ENCODE peak calls at places on chromosomes 16 and 17, in eight cellular contexts. Q, W, U, P, X, F, M and J are unnamed samples.

GRCh38 chr16:920722-921121 is 50.1 kb downstream of the LMF1 start:
- DNase-seq in Q (no peak), W (no peak), U (no peak), P (no peak), X (no peak), F (no peak), M (no peak), J (peak)

GRCh38 chr17:6712058-6712853 is 913 bp downstream of the SLC13A5 start:
- DNase-seq in Q (no peak), W (no peak), U (no peak), P (no peak), X (no peak), F (no peak), M (no peak), J (peak)

GRCh38 chr17:801660-802059 is 19.5 kb downstream of the MRM3 start:
- DNase-seq in Q (no peak), W (no peak), U (no peak), P (no peak), X (no peak), F (no peak), M (no peak), J (no peak)

GRCh38 chr17:79388556-79389295 is 222.1 kb downstream of the RBFOX3 start:
- DNase-seq in Q (peak), W (no peak), U (no peak), P (peak), X (peak), F (no peak), M (peak), J (peak)

GRCh38 chr17:40822132-40822812 is at the start of gene KRT10:
- DNase-seq in Q (no peak), W (no peak), U (no peak), P (no peak), X (no peak), F (no peak), M (no peak), J (no peak)

GRCh38 chr17:81483085-81483861 is 29.3 kb downstream of the ACTG1 start:
- DNase-seq in Q (peak), W (no peak), U (peak), P (no peak), X (no peak), F (no peak), M (peak), J (no peak)

GRCh38 chr17:51611585-51611984 is 351.2 kb downstream of the UTP18 start:
- DNase-seq in Q (no peak), W (no peak), U (no peak), P (no peak), X (no peak), F (no peak), M (no peak), J (no peak)

GRCh38 chr16:86634290-86634689 is 55.9 kb downstream of the FOXL1 start:
- DNase-seq in Q (no peak), W (no peak), U (no peak), P (no peak), X (peak), F (no peak), M (no peak), J (no peak)

GRCh38 chr17:47404006-47404405 is 80.3 kb downstream of the EFCAB13 start:
- DNase-seq in Q (no peak), W (no peak), U (no peak), P (no peak), X (no peak), F (no peak), M (no peak), J (no peak)

GRCh38 chr16:85089485-85089884 is 22.8 kb downstream of the CIBAR2 start:
- DNase-seq in Q (no peak), W (no peak), U (no peak), P (no peak), X (no peak), F (no peak), M (no peak), J (no peak)

GRCh38 chr16:2280461-2280860 is 12.5 kb upstream of the RNPS1 start:
- DNase-seq in Q (no peak), W (no peak), U (no peak), P (no peak), X (no peak), F (no peak), M (no peak), J (no peak)

GRCh38 chr16:84689126-84689525 is 10.7 kb upstream of the USP10 start:
- DNase-seq in Q (no peak), W (no peak), U (no peak), P (no peak), X (no peak), F (no peak), M (no peak), J (no peak)

GRCh38 chr17:74340470-74341023 is 14.5 kb downstream of the KIF19 start:
- DNase-seq in Q (no peak), W (no peak), U (no peak), P (no peak), X (no peak), F (no peak), M (no peak), J (no peak)

GRCh38 chr16:49520684-49521083 is 147.1 kb downstream of the C16orf78 start:
- DNase-seq in Q (no peak), W (no peak), U (no peak), P (no peak), X (no peak), F (no peak), M (no peak), J (no peak)

GRCh38 chr16:83931556-83931955 is 21.5 kb upstream of the OSGIN1 start:
- DNase-seq in Q (no peak), W (no peak), U (no peak), P (no peak), X (no peak), F (no peak), M (no peak), J (no peak)

GRCh38 chr17:57530026-57530425 is 215.1 kb downstream of the CCDC182 start:
- DNase-seq in Q (no peak), W (no peak), U (no peak), P (no peak), X (no peak), F (no peak), M (no peak), J (no peak)

GRCh38 chr17:2122641-2123302 is 67.9 kb downstream of the HIC1 start:
- DNase-seq in Q (no peak), W (no peak), U (peak), P (peak), X (no peak), F (no peak), M (no peak), J (peak)

GRCh38 chr16:67022531-67023214 is 6.3 kb upstream of the CBFB start:
- DNase-seq in Q (no peak), W (no peak), U (no peak), P (peak), X (no peak), F (no peak), M (no peak), J (no peak)

GRCh38 chr16:81036751-81037350 is 1.2 kb downstream of the ATMIN start:
- DNase-seq in Q (no peak), W (no peak), U (peak), P (no peak), X (no peak), F (no peak), M (peak), J (no peak)

GRCh38 chr17:156946-157345 is 19.6 kb downstream of the SCGB1C2 start:
- DNase-seq in Q (no peak), W (no peak), U (no peak), P (no peak), X (no peak), F (no peak), M (no peak), J (no peak)

GRCh38 chr16:1485847-1486496 is 2.8 kb downstream of the PTX4 start:
- DNase-seq in Q (no peak), W (no peak), U (no peak), P (no peak), X (no peak), F (no peak), M (no peak), J (no peak)

GRCh38 chr17:82230627-82231311 is 1.9 kb downstream of the SLC16A3 start:
- DNase-seq in Q (peak), W (peak), U (peak), P (peak), X (no peak), F (no peak), M (peak), J (peak)

GRCh38 chr16:58684354-58685083 is at the start of gene SLC38A7:
- DNase-seq in Q (peak), W (peak), U (no peak), P (peak), X (peak), F (peak), M (peak), J (peak)

GRCh38 chr16:52069866-52070265 is 477.1 kb downstream of the TOX3 start:
- DNase-seq in Q (no peak), W (no peak), U (no peak), P (no peak), X (peak), F (no peak), M (no peak), J (no peak)

GRCh38 chr16:22063888-22064467 is 28.4 kb upstream of the VWA3A start:
- DNase-seq in Q (no peak), W (no peak), U (no peak), P (no peak), X (no peak), F (no peak), M (no peak), J (no peak)

GRCh38 chr16:66588981-66589713 is 9.9 kb downstream of the CMTM2 start:
- DNase-seq in Q (peak), W (peak), U (peak), P (peak), X (peak), F (no peak), M (peak), J (peak)

GRCh38 chr16:85888405-85889331 is 10.3 kb upstream of the IRF8 start:
- DNase-seq in Q (no peak), W (no peak), U (no peak), P (no peak), X (no peak), F (no peak), M (peak), J (peak)

GRCh38 chr16:20897253-20897896 is 2.8 kb downstream of the DCUN1D3 start:
- DNase-seq in Q (no peak), W (no peak), U (no peak), P (no peak), X (no peak), F (no peak), M (no peak), J (peak)